ENCODE peak calls at places on chromosomes 7 and 10, in four cellular contexts. B is tibial artery, S is endodermal cell, T is heart left ventricle. E is an unnamed sample.
A peak's percentile ranks its signal among the peaks of the same experiment; 100 is the strongest.

GRCh38 chr7:135692055-135692454 is 29.7 kb downstream of the STMP1 start:
- DNase-seq in S (no peak), T (no peak), B (no peak), E (no peak)

GRCh38 chr10:116132716-116133420 is 140.1 kb downstream of the GFRA1 start:
- DNase-seq in B (no peak), S (peak; percentile 16), T (no peak), E (no peak)

GRCh38 chr7:140557809-140558518 is 78.7 kb upstream of the MKRN1 start:
- DNase-seq in B (peak; percentile 20), T (no peak), S (no peak), E (no peak)

GRCh38 chr10:71812913-71813590 is 38.0 kb downstream of the PSAP start:
- DNase-seq in S (no peak), B (no peak), T (peak; percentile 25), E (no peak)

GRCh38 chr7:55983537-55983936 is 19.2 kb downstream of the NIPSNAP2 start:
- DNase-seq in T (no peak), B (no peak), S (no peak), E (no peak)

GRCh38 chr7:49001610-49002033 is 77.3 kb downstream of the CDC14C start:
- DNase-seq in T (no peak), S (peak; percentile 89), B (no peak), E (no peak)

GRCh38 chr10:115861864-115862263 is 411.1 kb downstream of the GFRA1 start:
- DNase-seq in B (no peak), S (no peak), T (no peak), E (no peak)

GRCh38 chr10:110350812-110351211 is 46.1 kb upstream of the SMNDC1 start:
- DNase-seq in S (no peak), T (no peak), B (no peak), E (no peak)

GRCh38 chr10:124010024-124010423 is 83.4 kb downstream of the CHST15 start:
- DNase-seq in S (no peak), T (no peak), B (no peak), E (no peak)

GRCh38 chr10:51397244-51397643 is 302.2 kb downstream of the CSTF2T start:
- DNase-seq in S (no peak), T (no peak), B (no peak), E (no peak)

GRCh38 chr7:102891693-102892261 is 21.0 kb upstream of the LRRC17 start:
- DNase-seq in B (peak; percentile 78), S (no peak), T (peak; percentile 38), E (no peak)

GRCh38 chr10:90592903-90593302 is 264.9 kb downstream of the HTR7 start:
- DNase-seq in S (peak; percentile 90), B (peak; percentile 68), T (peak; percentile 27), E (peak; percentile 13)

GRCh38 chr7:44438851-44439250 is 51.6 kb downstream of the NUDCD3 start:
- DNase-seq in B (no peak), T (no peak), S (no peak), E (no peak)

GRCh38 chr7:139725077-139725476 is 52.7 kb downstream of the HIPK2 start:
- DNase-seq in T (no peak), B (peak; percentile 52), S (peak; percentile 36), E (no peak)

GRCh38 chr7:2041496-2042367 is 191.0 kb downstream of the MAD1L1 start:
- DNase-seq in T (no peak), B (peak; percentile 10), S (no peak), E (no peak)

GRCh38 chr7:1058821-1059199 is 14.5 kb downstream of the GPR146 start:
- DNase-seq in B (no peak), T (no peak), S (no peak), E (no peak)

GRCh38 chr7:55526770-55527169 is 45.5 kb downstream of the VOPP1 start:
- DNase-seq in S (peak; percentile 74), T (no peak), B (no peak), E (peak; percentile 12)

GRCh38 chr7:46468753-46469356 is 547.8 kb upstream of the IGFBP3 start:
- DNase-seq in S (peak; percentile 53), T (no peak), B (no peak), E (no peak)

GRCh38 chr10:17751781-17752445 is at the start of gene TMEM236:
- DNase-seq in S (no peak), B (no peak), T (no peak), E (no peak)

GRCh38 chr7:80640841-80641240 is 2.4 kb downstream of the CD36 start:
- DNase-seq in T (no peak), S (no peak), B (no peak), E (no peak)

GRCh38 chr7:158439035-158439434 is 148.6 kb downstream of the PTPRN2 start:
- DNase-seq in T (no peak), S (no peak), B (no peak), E (no peak)

GRCh38 chr7:155738652-155739537 is 73.4 kb downstream of the SHH start:
- DNase-seq in T (peak; percentile 62), B (peak; percentile 75), S (peak; percentile 88), E (peak; percentile 72)

GRCh38 chr7:116812905-116813304 is 49.5 kb upstream of the CAPZA2 start:
- DNase-seq in S (no peak), T (no peak), B (no peak), E (no peak)

GRCh38 chr7:43296306-43296705 is 183.9 kb downstream of the HECW1 start:
- DNase-seq in B (no peak), T (no peak), S (peak; percentile 54), E (no peak)

GRCh38 chr10:110632591-110633215 is 11.4 kb upstream of the RBM20 start:
- DNase-seq in S (no peak), T (no peak), B (no peak), E (no peak)

GRCh38 chr7:2934211-2934731 is 90.2 kb upstream of the GNA12 start:
- DNase-seq in T (no peak), S (peak; percentile 49), B (peak; percentile 43), E (no peak)

GRCh38 chr10:81065474-81065873 is 527.8 kb downstream of the SH2D4B start:
- DNase-seq in S (no peak), B (no peak), T (no peak), E (no peak)

GRCh38 chr7:27586825-27587224 is 75.9 kb downstream of the HIBADH start:
- DNase-seq in T (no peak), S (peak; percentile 53), B (no peak), E (no peak)

GRCh38 chr10:35451103-35452016 is 115.1 kb downstream of the CCNY start:
- DNase-seq in B (no peak), T (peak; percentile 66), S (peak; percentile 60), E (no peak)
- H3K4me1 ChIP-seq in B (peaks cover 84% of the 10 kb centered on the region), T (peaks cover 66% of the 10 kb centered on the region), S (peaks cover 3% of the 10 kb centered on the region), E (peaks cover 3% of the 10 kb centered on the region)

GRCh38 chr10:7184660-7185366 is 226.0 kb downstream of the SFMBT2 start:
- DNase-seq in B (no peak), S (no peak), T (no peak), E (no peak)

GRCh38 chr10:7186387-7187032 is 224.3 kb downstream of the SFMBT2 start:
- DNase-seq in T (no peak), S (no peak), B (no peak), E (no peak)

GRCh38 chr10:7189909-7190308 is 220.9 kb downstream of the SFMBT2 start:
- DNase-seq in B (no peak), S (no peak), T (no peak), E (no peak)

GRCh38 chr10:7181416-7181815 is 229.4 kb downstream of the SFMBT2 start:
- DNase-seq in B (no peak), T (no peak), S (no peak), E (no peak)

GRCh38 chr10:7185367-7185690 is 225.5 kb downstream of the SFMBT2 start:
- DNase-seq in B (no peak), S (no peak), T (no peak), E (no peak)
- H3K4me1 ChIP-seq in B (no peaks in the 10 kb centered on the region), S (no peaks in the 10 kb centered on the region), T (no peaks in the 10 kb centered on the region), E (no peaks in the 10 kb centered on the region)

GRCh38 chr10:11886138-11886474 is 63.0 kb downstream of the PROSER2 start:
- DNase-seq in S (no peak), B (no peak), T (no peak), E (no peak)
- H3K4me1 ChIP-seq in S (no peaks in the 10 kb centered on the region), B (no peaks in the 10 kb centered on the region), T (no peaks in the 10 kb centered on the region), E (peaks cover 20% of the 10 kb centered on the region)

DNA sequence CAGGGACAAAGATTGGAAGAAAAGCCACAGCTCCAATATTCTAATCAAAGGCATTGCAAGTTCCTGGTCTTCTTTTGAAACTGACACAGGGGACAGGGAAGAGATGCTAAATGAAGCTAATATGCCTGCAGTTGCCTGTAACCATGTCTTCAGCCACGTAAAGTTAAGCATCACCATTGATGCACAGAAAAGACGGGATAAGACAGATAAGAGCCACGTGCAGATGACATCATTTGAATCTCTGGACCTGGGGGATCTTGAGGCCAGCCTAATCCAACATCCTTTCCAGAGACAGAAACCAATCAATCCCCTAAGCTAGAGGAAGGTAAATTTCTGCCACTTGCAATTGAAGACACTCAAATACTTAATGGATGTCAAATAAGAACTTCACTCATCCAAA is 93.4 kb downstream of the PIP4K2A start:
- DNase-seq in S (no peak), T (no peak), B (no peak), E (no peak)
- H3K4me1 ChIP-seq in S (peaks cover 10% of the 10 kb centered on the region), T (peaks cover 11% of the 10 kb centered on the region), B (peaks cover 17% of the 10 kb centered on the region), E (peaks cover 85% of the 10 kb centered on the region)

DNA sequence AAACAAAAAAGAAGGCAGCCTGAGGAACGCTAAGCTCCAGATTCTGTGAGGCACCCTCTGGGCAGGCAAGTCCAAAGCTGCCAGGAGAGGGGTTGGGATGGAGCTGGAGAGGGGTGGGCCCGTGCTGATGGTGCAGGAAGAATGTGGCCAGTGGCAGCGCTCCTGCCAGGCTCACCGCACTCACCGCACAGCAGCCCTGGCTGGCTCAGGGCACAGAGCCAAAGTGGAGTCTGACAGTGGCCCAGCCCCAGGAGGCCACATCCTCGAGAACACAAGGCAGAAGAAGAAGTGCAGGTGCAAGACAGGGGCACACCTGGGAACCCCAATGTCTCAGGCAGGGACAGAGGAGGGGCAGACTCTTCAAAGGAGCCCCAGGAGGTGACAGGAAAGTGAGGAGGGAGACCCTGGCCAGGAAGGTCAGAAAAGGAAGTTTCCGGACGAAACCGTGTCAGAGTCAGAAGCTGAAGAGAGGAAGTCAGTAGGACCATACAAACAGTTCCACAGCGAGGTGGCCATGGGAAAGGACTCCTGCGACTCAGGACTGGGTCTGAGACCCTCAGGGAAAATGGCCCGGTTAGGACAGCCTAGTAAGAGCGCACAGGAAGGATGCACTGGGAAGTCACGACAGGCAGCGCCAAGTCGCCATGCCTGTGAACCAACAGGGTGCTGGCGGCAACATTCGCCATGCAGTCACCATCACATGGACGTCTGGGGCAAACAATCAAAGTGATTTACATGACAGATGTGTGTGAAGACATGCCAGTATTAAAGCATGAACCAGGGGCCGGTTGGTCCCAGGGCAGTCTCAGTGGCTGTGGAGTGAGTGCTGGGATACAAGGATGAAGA is 54.4 kb downstream of the COBL start:
- DNase-seq in T (no peak), S (no peak), B (no peak), E (no peak)
- H3K4me1 ChIP-seq in T (no peaks in the 10 kb centered on the region), S (no peaks in the 10 kb centered on the region), B (peaks cover 3% of the 10 kb centered on the region), E (peaks cover 5% of the 10 kb centered on the region)

GRCh38 chr7:47506716-47507354 is 75.1 kb downstream of the TNS3 start:
- DNase-seq in B (peak; percentile 87), S (no peak), T (no peak), E (no peak)

GRCh38 chr7:47509571-47509970 is 72.3 kb downstream of the TNS3 start:
- DNase-seq in T (no peak), S (no peak), B (peak; percentile 51), E (no peak)

GRCh38 chr7:47508389-47509380 is 73.2 kb downstream of the TNS3 start:
- DNase-seq in B (peak; percentile 27), T (no peak), S (no peak), E (no peak)

GRCh38 chr7:47505317-47506007 is 76.4 kb downstream of the TNS3 start:
- DNase-seq in T (no peak), B (no peak), S (no peak), E (no peak)

GRCh38 chr7:47507514-47507913 is 74.4 kb downstream of the TNS3 start:
- DNase-seq in S (no peak), B (no peak), T (no peak), E (no peak)
- H3K4me1 ChIP-seq in S (peaks cover 5% of the 10 kb centered on the region), B (peaks cover 47% of the 10 kb centered on the region), T (peaks cover 16% of the 10 kb centered on the region), E (peaks cover 33% of the 10 kb centered on the region)

GRCh38 chr10:132431537-132432175 is 34.7 kb downstream of the PWWP2B start:
- DNase-seq in B (no peak), T (no peak), S (no peak), E (no peak)
- H3K4me1 ChIP-seq in B (peaks cover 6% of the 10 kb centered on the region), T (no peaks in the 10 kb centered on the region), S (no peaks in the 10 kb centered on the region), E (peaks cover 10% of the 10 kb centered on the region)